ENCODE peak calls at places on chromosomes 1 and 21, in ten cellular contexts. U is CD4-positive, CD25-positive, alpha-beta regulatory T cell; I is effector memory CD4-positive, alpha-beta T cell; T is T47D; M is NAMALWA; Q is activated naive CD4-positive, alpha-beta T cell treated with anti-CD3 and anti-CD28 coated beads, Interleukin-2, amount 50 U/mL, for 16 hours; H is NCI-H187; X is NCI-H2029 treated with DMSO at 0.1 percent for 48 hours; E is colonic mucosa; K is suprapubic skin. L is an unnamed sample.

GRCh38 chr1:203913045-203913444 is 51.6 kb downstream of the SNRPE start:
- DNase-seq in U (no peak), I (no peak), T (no peak), M (no peak), Q (no peak), H (peak; percentile 50), X (no peak), E (no peak), K (no peak), L (no peak)

GRCh38 chr21:17929514-17929913 is 110.4 kb upstream of the C21orf91 start:
- DNase-seq in U (no peak), I (no peak), T (no peak), M (no peak), Q (no peak), H (no peak), X (no peak), E (no peak), K (no peak), L (no peak)

GRCh38 chr1:21673277-21673780 is 4.2 kb upstream of the RAP1GAP start:
- DNase-seq in U (no peak), I (no peak), T (no peak), M (no peak), Q (no peak), H (no peak), X (peak; percentile 72), E (peak; percentile 33), K (peak; percentile 79), L (peak; percentile 47)

GRCh38 chr1:198788561-198789064 is 149.8 kb downstream of the PTPRC start:
- DNase-seq in U (no peak), I (no peak), T (no peak), M (peak; percentile 84), Q (no peak), H (no peak), X (no peak), E (no peak), K (no peak), L (no peak)

GRCh38 chr1:160428053-160428452 is 27.7 kb downstream of the VANGL2 start:
- DNase-seq in U (no peak), I (no peak), T (no peak), M (no peak), Q (no peak), H (no peak), X (no peak), E (no peak), K (no peak), L (no peak)

GRCh38 chr1:61403863-61404615 is 320.9 kb downstream of the TM2D1 start:
- DNase-seq in U (no peak), I (no peak), T (no peak), M (no peak), Q (no peak), H (no peak), X (no peak), E (peak; percentile 25), K (no peak), L (no peak)

GRCh38 chr1:106584127-106584526 is 472.3 kb upstream of the PRMT6 start:
- DNase-seq in U (no peak), I (no peak), T (no peak), M (no peak), Q (no peak), H (no peak), X (no peak), E (no peak), K (no peak), L (no peak)

GRCh38 chr1:100265562-100265930 is 470 bp upstream of the RTCA start:
- DNase-seq in U (no peak), I (no peak), T (no peak), M (no peak), Q (peak; percentile 11), H (no peak), X (no peak), E (no peak), K (no peak), L (no peak)

GRCh38 chr1:34268311-34269042 is 91.8 kb downstream of the C1orf94 start:
- DNase-seq in U (no peak), I (no peak), T (no peak), M (peak; percentile 2), Q (no peak), H (no peak), X (no peak), E (no peak), K (no peak), L (no peak)

GRCh38 chr1:176559474-176560390 is 96.8 kb downstream of the PAPPA2 start:
- DNase-seq in U (no peak), I (no peak), T (peak; percentile 53), M (peak; percentile 82), Q (no peak), H (peak; percentile 41), X (no peak), E (peak; percentile 42), K (no peak), L (no peak)

GRCh38 chr1:203467550-203467921 is 8.1 kb upstream of the PRELP start:
- DNase-seq in U (no peak), I (no peak), T (no peak), M (no peak), Q (no peak), H (no peak), X (no peak), E (no peak), K (peak; percentile 91), L (peak; percentile 30)

GRCh38 chr1:204366759-204367158 is 7.0 kb upstream of the PLEKHA6 start:
- DNase-seq in U (no peak), I (no peak), T (no peak), M (peak; percentile 37), Q (no peak), H (no peak), X (no peak), E (no peak), K (no peak), L (no peak)

GRCh38 chr1:25611843-25612242 is 4.7 kb upstream of the MAN1C1 start:
- DNase-seq in U (no peak), I (no peak), T (no peak), M (no peak), Q (no peak), H (no peak), X (no peak), E (no peak), K (peak; percentile 31), L (no peak)

GRCh38 chr1:175555266-175555665 is 188.1 kb downstream of the TNR start:
- DNase-seq in U (no peak), I (no peak), T (no peak), M (no peak), Q (no peak), H (no peak), X (no peak), E (no peak), K (no peak), L (no peak)

GRCh38 chr1:21644906-21645305 is 24.3 kb downstream of the RAP1GAP start:
- DNase-seq in U (no peak), I (no peak), T (no peak), M (no peak), Q (no peak), H (no peak), X (no peak), E (no peak), K (no peak), L (no peak)

GRCh38 chr21:42939581-42940413 is 14.4 kb upstream of the ERVH48-1 start:
- DNase-seq in U (no peak), I (no peak), T (peak; percentile 18), M (no peak), Q (no peak), H (no peak), X (no peak), E (peak; percentile 67), K (no peak), L (peak; percentile 69)

GRCh38 chr1:4689941-4690635 is 35.7 kb downstream of the AJAP1 start:
- DNase-seq in U (no peak), I (no peak), T (no peak), M (no peak), Q (no peak), H (no peak), X (no peak), E (no peak), K (no peak), L (no peak)

GRCh38 chr21:35216966-35217365 is 167.9 kb upstream of the RUNX1 start:
- DNase-seq in U (no peak), I (no peak), T (no peak), M (no peak), Q (no peak), H (no peak), X (no peak), E (no peak), K (no peak), L (no peak)

GRCh38 chr1:234771642-234772344 is 161.8 kb upstream of the IRF2BP2 start:
- DNase-seq in U (no peak), I (no peak), T (no peak), M (no peak), Q (no peak), H (no peak), X (peak; percentile 36), E (no peak), K (peak; percentile 45), L (no peak)

GRCh38 chr1:147919881-147920280 is 8.3 kb upstream of the GPR89B start:
- DNase-seq in U (no peak), I (no peak), T (no peak), M (no peak), Q (no peak), H (no peak), X (no peak), E (no peak), K (no peak), L (no peak)

GRCh38 chr1:228527596-228527995 is 40.4 kb downstream of the RNF187 start:
- DNase-seq in U (no peak), I (no peak), T (peak; percentile 24), M (peak; percentile 10), Q (no peak), H (no peak), X (no peak), E (no peak), K (no peak), L (no peak)

GRCh38 chr1:22753396-22754083 is 42.9 kb downstream of the EPHB2 start:
- DNase-seq in U (no peak), I (no peak), T (no peak), M (no peak), Q (no peak), H (no peak), X (no peak), E (no peak), K (no peak), L (no peak)

GRCh38 chr1:72229893-72230292 is 52.4 kb downstream of the NEGR1 start:
- DNase-seq in U (no peak), I (no peak), T (no peak), M (no peak), Q (no peak), H (no peak), X (no peak), E (no peak), K (no peak), L (no peak)

GRCh38 chr1:3074297-3074741 is 5.3 kb downstream of the PRDM16 start:
- DNase-seq in U (no peak), I (no peak), T (no peak), M (no peak), Q (no peak), H (no peak), X (no peak), E (no peak), K (no peak), L (no peak)

GRCh38 chr1:45879885-45880598 is 76.6 kb downstream of the MAST2 start:
- DNase-seq in U (no peak), I (no peak), T (no peak), M (peak; percentile 27), Q (no peak), H (no peak), X (no peak), E (no peak), K (no peak), L (no peak)

GRCh38 chr1:14826172-14826636 is 227.7 kb downstream of the KAZN start:
- DNase-seq in U (no peak), I (no peak), T (no peak), M (no peak), Q (no peak), H (no peak), X (no peak), E (peak; percentile 27), K (no peak), L (no peak)

GRCh38 chr1:234604726-234605492 is 5.1 kb downstream of the IRF2BP2 start:
- DNase-seq in U (no peak), I (no peak), T (no peak), M (peak; percentile 37), Q (no peak), H (no peak), X (no peak), E (no peak), K (no peak), L (no peak)

GRCh38 chr1:62356257-62356835 is 37.1 kb upstream of the KANK4 start:
- DNase-seq in U (no peak), I (no peak), T (no peak), M (no peak), Q (no peak), H (no peak), X (no peak), E (no peak), K (no peak), L (no peak)

L was measured in Peyer's patch.